ENCODE peak calls at places on chromosomes 6 and 20, in nine cellular contexts. P is GM13976; E is CD4-positive, alpha-beta T cell; Q is GM12864; W is breast epithelium; U is fibroblast of villous mesenchyme; G is fibroblast of the aortic adventitia; N is osteoblast; L is tibial nerve. D is an unnamed sample.

GRCh38 chr20:40506567-40506966 is 182.5 kb downstream of the MAFB start:
- DNase-seq in P (no peak), E (no peak), Q (no peak), W (peak; percentile 79), U (peak; percentile 89), G (peak; percentile 95), N (peak; percentile 92), L (peak; percentile 89), D (no peak)

GRCh38 chr20:48912065-48912464 is 9.4 kb upstream of the ARFGEF2 start:
- DNase-seq in P (no peak), E (no peak), Q (no peak), W (no peak), U (no peak), G (no peak), N (no peak), L (no peak), D (no peak)

GRCh38 chr20:62818592-62819493 is 2.0 kb downstream of the COL9A3 start:
- DNase-seq in P (no peak), E (no peak), Q (no peak), W (no peak), U (peak; percentile 37), G (peak; percentile 53), N (peak; percentile 97), L (peak; percentile 50), D (no peak)

GRCh38 chr20:56581701-56582100 is 47.4 kb upstream of the TFAP2C start:
- DNase-seq in P (no peak), E (no peak), Q (no peak), W (no peak), U (no peak), G (no peak), N (no peak), L (no peak), D (no peak)

GRCh38 chr6:5025911-5026819 is 22.3 kb upstream of the RPP40 start:
- DNase-seq in P (no peak), E (no peak), Q (no peak), W (no peak), U (peak; percentile 59), G (peak; percentile 52), N (peak; percentile 85), L (peak; percentile 24), D (no peak)

GRCh38 chr6:37820713-37821069 is 1.2 kb downstream of the ZFAND3 start:
- DNase-seq in P (no peak), E (no peak), Q (no peak), W (no peak), U (peak; percentile 12), G (no peak), N (no peak), L (no peak), D (no peak)

GRCh38 chr6:121522265-121522664 is 86.8 kb downstream of the GJA1 start:
- DNase-seq in P (no peak), E (no peak), Q (no peak), W (no peak), U (peak; percentile 97), G (peak; percentile 95), N (no peak), L (no peak), D (peak; percentile 82)

GRCh38 chr20:57514273-57514751 is 10.6 kb downstream of the CTCFL start:
- DNase-seq in P (peak; percentile 57), E (peak; percentile 5), Q (no peak), W (peak; percentile 64), U (peak; percentile 77), G (peak; percentile 85), N (peak; percentile 87), L (peak; percentile 77), D (peak; percentile 27)

GRCh38 chr6:80460396-80460912 is 354.0 kb downstream of the BCKDHB start:
- DNase-seq in P (no peak), E (no peak), Q (no peak), W (no peak), U (no peak), G (peak; percentile 83), N (no peak), L (no peak), D (no peak)

GRCh38 chr6:484086-484728 is 92.7 kb downstream of the IRF4 start:
- DNase-seq in P (no peak), E (no peak), Q (no peak), W (no peak), U (peak; percentile 20), G (peak; percentile 30), N (no peak), L (no peak), D (no peak)

GRCh38 chr6:142478117-142478516 is 176.3 kb downstream of the ADGRG6 start:
- DNase-seq in P (no peak), E (no peak), Q (no peak), W (no peak), U (peak; percentile 28), G (peak; percentile 21), N (no peak), L (no peak), D (no peak)

GRCh38 chr20:62252342-62252966 is 14.1 kb downstream of the OSBPL2 start:
- DNase-seq in P (no peak), E (no peak), Q (no peak), W (no peak), U (peak; percentile 17), G (peak; percentile 7), N (peak; percentile 72), L (no peak), D (no peak)

GRCh38 chr20:45993197-45993951 is 15.3 kb upstream of the MMP9 start:
- DNase-seq in P (peak; percentile 42), E (no peak), Q (no peak), W (no peak), U (peak; percentile 28), G (no peak), N (peak; percentile 88), L (no peak), D (no peak)

GRCh38 chr6:87483929-87484328 is 11.2 kb downstream of the SLC35A1 start:
- DNase-seq in P (no peak), E (no peak), Q (no peak), W (no peak), U (peak; percentile 80), G (no peak), N (no peak), L (no peak), D (no peak)

GRCh38 chr6:104597541-104598050 is 262.1 kb downstream of the HACE1 start:
- DNase-seq in P (no peak), E (no peak), Q (no peak), W (no peak), U (peak; percentile 27), G (peak; percentile 4), N (no peak), L (no peak), D (no peak)

GRCh38 chr6:34549804-34550202 is 6.3 kb downstream of the SPDEF start:
- DNase-seq in P (no peak), E (no peak), Q (no peak), W (no peak), U (no peak), G (no peak), N (no peak), L (no peak), D (no peak)

GRCh38 chr6:108768176-108768555 is 80.1 kb upstream of the ARMC2 start:
- DNase-seq in P (no peak), E (no peak), Q (no peak), W (no peak), U (no peak), G (no peak), N (no peak), L (no peak), D (no peak)

GRCh38 chr6:56235245-56235644 is 12.1 kb downstream of the COL21A1 start:
- DNase-seq in P (no peak), E (no peak), Q (no peak), W (no peak), U (peak; percentile 40), G (peak; percentile 66), N (no peak), L (no peak), D (no peak)

GRCh38 chr6:37679539-37680476 is 17.9 kb downstream of the MDGA1 start:
- DNase-seq in P (peak; percentile 91), E (no peak), Q (peak; percentile 58), W (no peak), U (no peak), G (no peak), N (peak; percentile 26), L (no peak), D (no peak)

GRCh38 chr20:36141310-36141709 is 13.2 kb upstream of the EPB41L1 start:
- DNase-seq in P (no peak), E (no peak), Q (no peak), W (no peak), U (no peak), G (no peak), N (no peak), L (no peak), D (no peak)
- TF ChIP-seq CTCF in P (no peak), E (no peak), Q (no peak), W (no peak), U (no peak), G (no peak), N (no peak), L (no peak), D (no peak)

DNA sequence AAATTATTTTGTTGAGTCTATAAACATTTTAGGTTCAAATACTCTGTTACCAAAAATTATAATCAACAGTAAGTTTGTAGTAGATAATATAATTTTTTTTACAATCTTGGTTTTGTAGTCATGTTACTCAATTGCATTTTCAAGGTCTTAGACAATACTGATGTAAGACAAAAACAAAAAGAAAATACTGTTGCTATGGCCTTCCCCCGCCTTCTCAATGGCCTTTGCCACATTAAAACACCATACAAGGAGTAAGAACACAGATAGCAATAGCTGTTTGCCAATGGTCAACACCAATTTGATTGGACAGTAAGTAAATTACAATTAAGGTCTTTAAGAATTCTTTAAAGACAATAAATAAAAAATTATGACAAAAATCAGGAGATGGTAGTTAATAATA is 450.2 kb downstream of the CDC5L start:
- DNase-seq in P (no peak), E (no peak), Q (no peak), W (no peak), U (no peak), G (no peak), N (no peak), L (no peak), D (no peak)
- TF ChIP-seq CTCF in P (no peak), E (no peak), Q (no peak), W (no peak), U (no peak), G (no peak), N (no peak), L (no peak), D (no peak)

GRCh38 chr6:164164921-164165320 is 750.4 kb downstream of the QKI start:
- DNase-seq in P (no peak), E (no peak), Q (no peak), W (no peak), U (no peak), G (no peak), N (no peak), L (no peak), D (no peak)
- TF ChIP-seq CTCF in P (no peak), E (no peak), Q (no peak), W (no peak), U (no peak), G (no peak), N (no peak), L (no peak), D (no peak)

DNA sequence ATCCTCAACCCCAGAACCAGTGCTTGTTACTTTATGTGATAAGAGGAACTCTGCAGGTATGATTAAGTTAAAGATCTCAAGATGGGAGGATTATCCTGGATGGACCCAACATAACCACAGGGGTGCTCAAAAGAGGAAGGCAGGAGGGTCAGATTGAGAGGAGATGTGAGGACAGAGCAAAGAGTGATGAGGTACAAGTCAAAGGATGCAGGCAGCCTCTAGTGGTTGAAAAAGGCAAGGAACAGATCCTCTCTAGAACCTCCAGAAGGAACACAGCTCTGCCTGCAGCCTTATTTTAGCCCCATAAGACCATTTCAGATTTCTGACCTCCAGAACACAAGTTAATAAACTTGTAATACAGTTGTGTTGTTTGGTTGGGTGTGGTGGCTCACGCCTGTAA is 41.2 kb downstream of the PDSS2 start:
- DNase-seq in P (peak; percentile 20), E (no peak), Q (no peak), W (no peak), U (no peak), G (peak; percentile 20), N (no peak), L (no peak), D (peak; percentile 8)
- TF ChIP-seq CTCF in P (no peak), E (no peak), Q (peak; percentile 82), W (no peak), U (peak; percentile 57), G (peak; percentile 53), N (peak; percentile 60), L (no peak), D (peak; percentile 82)

D was measured in Panc1.